ENCODE peak calls at places on chromosomes 6 and 20, in six cellular contexts. Z is endothelial cell, C is lung, J is hepatocyte, T is Caco-2, L is fibroblast of lung. F is an unnamed sample.

GRCh38 chr20:39263076-39263475 is 300.9 kb downstream of the DHX35 start:
- DNase-seq in Z (no peak), C (no peak), J (no peak), T (no peak), L (peak; percentile 6), F (peak; percentile 13)

GRCh38 chr20:18588554-18589043 is 745 bp downstream of the DTD1 start:
- DNase-seq in Z (no peak), C (no peak), J (no peak), T (no peak), L (no peak), F (no peak)

GRCh38 chr6:125792172-125792571 is 1.4 kb downstream of the NCOA7 start:
- DNase-seq in Z (no peak), C (no peak), J (no peak), T (no peak), L (no peak), F (no peak)

GRCh38 chr6:149938571-149939462 is 3.0 kb upstream of the ULBP2 start:
- DNase-seq in Z (no peak), C (no peak), J (no peak), T (no peak), L (peak; percentile 9), F (no peak)

GRCh38 chr20:62742979-62743776 is 34.5 kb downstream of the NTSR1 start:
- DNase-seq in Z (no peak), C (no peak), J (no peak), T (no peak), L (no peak), F (no peak)

GRCh38 chr6:97215157-97215769 is 67.8 kb downstream of the MMS22L start:
- DNase-seq in Z (peak; percentile 40), C (no peak), J (peak; percentile 69), T (no peak), L (peak; percentile 77), F (peak; percentile 43)

GRCh38 chr6:123810948-123811347 is 7.3 kb downstream of the NKAIN2 start:
- DNase-seq in Z (no peak), C (no peak), J (no peak), T (no peak), L (no peak), F (no peak)

GRCh38 chr6:13407709-13408695 is 79.4 kb downstream of the GFOD1 start:
- DNase-seq in Z (no peak), C (peak; percentile 75), J (no peak), T (no peak), L (peak; percentile 93), F (peak; percentile 99)

GRCh38 chr6:193180-193579 is 99.1 kb upstream of the DUSP22 start:
- DNase-seq in Z (no peak), C (no peak), J (no peak), T (no peak), L (no peak), F (no peak)

GRCh38 chr20:25544760-25545159 is 40.6 kb downstream of the NINL start:
- DNase-seq in Z (no peak), C (no peak), J (no peak), T (no peak), L (peak; percentile 32), F (no peak)

GRCh38 chr20:5356921-5357320 is 40.2 kb upstream of the PROKR2 start:
- DNase-seq in Z (no peak), C (no peak), J (no peak), T (no peak), L (no peak), F (no peak)

GRCh38 chr20:1535420-1536175 is 21.9 kb downstream of the SIRPD start:
- DNase-seq in Z (no peak), C (no peak), J (no peak), T (no peak), L (no peak), F (no peak)

GRCh38 chr6:3534599-3534998 is 77.7 kb upstream of the SLC22A23 start:
- DNase-seq in Z (no peak), C (peak; percentile 11), J (no peak), T (no peak), L (peak; percentile 35), F (peak; percentile 17)

GRCh38 chr6:148657053-148657452 is 89.8 kb upstream of the UST start:
- DNase-seq in Z (no peak), C (peak; percentile 35), J (peak; percentile 16), T (no peak), L (peak; percentile 28), F (peak; percentile 83)

GRCh38 chr6:54085526-54085925 is 25.7 kb upstream of the MLIP start:
- DNase-seq in Z (no peak), C (no peak), J (no peak), T (no peak), L (peak; percentile 86), F (no peak)

GRCh38 chr6:54138795-54139194 is 27.6 kb downstream of the MLIP start:
- DNase-seq in Z (no peak), C (no peak), J (no peak), T (no peak), L (no peak), F (no peak)

GRCh38 chr20:63740501-63741353 is 1.2 kb downstream of the SLC2A4RG start:
- DNase-seq in Z (peak; percentile 65), C (peak; percentile 94), J (peak; percentile 95), T (peak; percentile 98), L (peak; percentile 84), F (peak; percentile 94)

GRCh38 chr6:111573118-111573883 is 32.4 kb downstream of the TRAF3IP2 start:
- DNase-seq in Z (no peak), C (no peak), J (peak; percentile 81), T (no peak), L (peak; percentile 81), F (peak; percentile 92)

GRCh38 chr6:47908271-47908670 is 126.4 kb downstream of the OPN5 start:
- DNase-seq in Z (no peak), C (no peak), J (no peak), T (no peak), L (no peak), F (no peak)

GRCh38 chr20:61663521-61664425 is 401.9 kb downstream of the TAF4 start:
- DNase-seq in Z (no peak), C (no peak), J (no peak), T (no peak), L (no peak), F (no peak)

GRCh38 chr20:63942250-63943006 is 13.8 kb downstream of the UCKL1 start:
- DNase-seq in Z (peak; percentile 53), C (peak; percentile 50), J (no peak), T (peak; percentile 79), L (peak; percentile 27), F (peak; percentile 27)

GRCh38 chr6:167827588-167828324 is 1.0 kb downstream of the AFDN start:
- DNase-seq in Z (peak; percentile 76), C (peak; percentile 50), J (peak; percentile 71), T (peak; percentile 69), L (peak; percentile 34), F (peak; percentile 57)

GRCh38 chr6:82249381-82250253 is 2.1 kb upstream of the IBTK start:
- DNase-seq in Z (no peak), C (no peak), J (no peak), T (no peak), L (peak; percentile 20), F (no peak)

GRCh38 chr6:82246802-82247633 is 526 bp downstream of the IBTK start:
- DNase-seq in Z (peak; percentile 58), C (peak; percentile 64), J (peak; percentile 84), T (peak; percentile 79), L (peak; percentile 55), F (peak; percentile 38)

GRCh38 chr6:82248233-82248735 is 740 bp upstream of the IBTK start:
- DNase-seq in Z (no peak), C (no peak), J (peak; percentile 78), T (peak; percentile 55), L (peak; percentile 81), F (peak; percentile 29)

GRCh38 chr6:82247634-82248232 is at the start of gene IBTK:
- DNase-seq in Z (peak; percentile 93), C (peak; percentile 96), J (peak; percentile 96), T (peak; percentile 95), L (peak; percentile 90), F (peak; percentile 96)

GRCh38 chr6:82251942-82252341 is 4.4 kb upstream of the IBTK start:
- DNase-seq in Z (no peak), C (no peak), J (peak; percentile 66), T (no peak), L (peak; percentile 27), F (peak; percentile 40)
- TF ChIP-seq CTCF in Z (peak; percentile 57), C (peak; percentile 10), J (peak; percentile 70), T (peak; percentile 26), L (peak; percentile 46), F (peak; percentile 34)

GRCh38 chr6:30364591-30364990 is 19.6 kb downstream of the RPP21 start:
- DNase-seq in Z (no peak), C (no peak), J (no peak), T (no peak), L (no peak), F (peak; percentile 36)
- TF ChIP-seq CTCF in Z (no peak), C (no peak), J (no peak), T (peak; percentile 23), L (no peak), F (no peak)

GRCh38 chr6:156102129-156102528 is 646.5 kb upstream of the NOX3 start:
- DNase-seq in Z (no peak), C (no peak), J (no peak), T (peak; percentile 36), L (no peak), F (peak; percentile 30)
- TF ChIP-seq CTCF in Z (no peak), C (no peak), J (no peak), T (peak; percentile 42), L (peak; percentile 43), F (peak; percentile 21)

GRCh38 chr20:49867453-49868215 is 47.7 kb downstream of the SPATA2 start:
- DNase-seq in Z (no peak), C (no peak), J (no peak), T (peak; percentile 25), L (no peak), F (no peak)

GRCh38 chr20:49862607-49863200 is 50.1 kb downstream of the SLC9A8 start:
- DNase-seq in Z (no peak), C (no peak), J (no peak), T (peak; percentile 27), L (no peak), F (no peak)

GRCh38 chr20:49866051-49866450 is 49.3 kb downstream of the SPATA2 start:
- DNase-seq in Z (no peak), C (no peak), J (no peak), T (no peak), L (no peak), F (no peak)

GRCh38 chr20:49863666-49864065 is 51.0 kb downstream of the SLC9A8 start:
- DNase-seq in Z (no peak), C (no peak), J (no peak), T (no peak), L (no peak), F (no peak)

DNA sequence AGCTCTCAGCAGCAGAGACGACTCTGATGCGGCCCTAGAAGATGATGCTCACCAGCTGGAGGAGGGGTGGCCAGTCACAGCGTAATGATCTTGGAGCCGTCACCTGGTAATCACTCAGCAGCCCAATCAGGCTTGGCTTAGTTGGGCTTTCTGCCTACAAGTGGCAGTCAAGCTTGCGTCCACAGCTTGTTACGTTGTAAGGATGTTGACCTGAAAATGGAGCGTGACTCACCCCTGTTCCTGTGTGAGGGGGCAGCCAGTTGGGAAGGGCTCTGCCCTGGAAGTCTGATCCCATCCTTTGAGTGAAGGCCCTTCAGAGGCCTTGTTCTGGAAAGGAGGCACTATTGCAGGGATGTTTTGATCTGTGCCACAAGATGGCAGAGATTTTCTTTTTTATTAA is 49.8 kb downstream of the SPATA2 start:
- DNase-seq in Z (no peak), C (no peak), J (no peak), T (peak; percentile 35), L (no peak), F (no peak)
- TF ChIP-seq CTCF in Z (no peak), C (no peak), J (no peak), T (no peak), L (no peak), F (no peak)